ENCODE peak calls at places on chromosomes 16 and 17, in nine cellular contexts. One of them, this sample, is unnamed.

GRCh38 chr17:39700148-39700987 is 504 bp downstream of the ERBB2 start:
- DNase-seq in germinal center: no peak
- DNase-seq in caudate nucleus: no peak
- DNase-seq in Right ventricle myocardium superior: no peak
- DNase-seq in Right ventricle myocardium inferior: no peak
- DNase-seq in amygdala: no peak
- DNase-seq in mucosa of gallbladder: no peak
- DNase-seq in epithelial cell of esophagus: peak; percentile 17
- DNase-seq in AG04450: no peak
- DNase-seq in this sample: no peak

GRCh38 chr16:75614247-75614897 is 8.7 kb downstream of the ADAT1 start:
- DNase-seq in germinal center: no peak
- DNase-seq in caudate nucleus: no peak
- DNase-seq in Right ventricle myocardium superior: no peak
- DNase-seq in Right ventricle myocardium inferior: no peak
- DNase-seq in amygdala: no peak
- DNase-seq in mucosa of gallbladder: no peak
- DNase-seq in epithelial cell of esophagus: peak; percentile 41
- DNase-seq in AG04450: no peak
- DNase-seq in this sample: no peak

GRCh38 chr16:21100447-21100846 is 50.2 kb downstream of the DNAH3 start:
- DNase-seq in germinal center: no peak
- DNase-seq in caudate nucleus: no peak
- DNase-seq in Right ventricle myocardium superior: no peak
- DNase-seq in Right ventricle myocardium inferior: no peak
- DNase-seq in amygdala: no peak
- DNase-seq in mucosa of gallbladder: no peak
- DNase-seq in epithelial cell of esophagus: peak; percentile 57
- DNase-seq in AG04450: peak; percentile 75
- DNase-seq in this sample: peak; percentile 90

GRCh38 chr16:9372934-9373890 is 281.8 kb downstream of the HAPSTR1 start:
- DNase-seq in germinal center: no peak
- DNase-seq in caudate nucleus: no peak
- DNase-seq in Right ventricle myocardium superior: no peak
- DNase-seq in Right ventricle myocardium inferior: no peak
- DNase-seq in amygdala: no peak
- DNase-seq in mucosa of gallbladder: no peak
- DNase-seq in epithelial cell of esophagus: no peak
- DNase-seq in AG04450: no peak
- DNase-seq in this sample: no peak

GRCh38 chr16:67873435-67874146 is 739 bp downstream of the EDC4 start:
- DNase-seq in germinal center: no peak
- DNase-seq in caudate nucleus: no peak
- DNase-seq in Right ventricle myocardium superior: no peak
- DNase-seq in Right ventricle myocardium inferior: no peak
- DNase-seq in amygdala: peak; percentile 33
- DNase-seq in mucosa of gallbladder: no peak
- DNase-seq in epithelial cell of esophagus: no peak
- DNase-seq in AG04450: no peak
- DNase-seq in this sample: peak; percentile 29

GRCh38 chr17:41111151-41111885 is 6.1 kb downstream of the KRTAP4-9 start:
- DNase-seq in germinal center: no peak
- DNase-seq in caudate nucleus: no peak
- DNase-seq in Right ventricle myocardium superior: no peak
- DNase-seq in Right ventricle myocardium inferior: no peak
- DNase-seq in amygdala: no peak
- DNase-seq in mucosa of gallbladder: no peak
- DNase-seq in epithelial cell of esophagus: no peak
- DNase-seq in AG04450: no peak
- DNase-seq in this sample: no peak

GRCh38 chr17:15947331-15947730 is 2.4 kb downstream of the ADORA2B start:
- DNase-seq in germinal center: no peak
- DNase-seq in caudate nucleus: no peak
- DNase-seq in Right ventricle myocardium superior: no peak
- DNase-seq in Right ventricle myocardium inferior: no peak
- DNase-seq in amygdala: no peak
- DNase-seq in mucosa of gallbladder: no peak
- DNase-seq in epithelial cell of esophagus: peak; percentile 94
- DNase-seq in AG04450: no peak
- DNase-seq in this sample: no peak

GRCh38 chr16:11296706-11297491 is 15.8 kb upstream of the PRM1 start:
- DNase-seq in germinal center: peak; percentile 37
- DNase-seq in caudate nucleus: no peak
- DNase-seq in Right ventricle myocardium superior: no peak
- DNase-seq in Right ventricle myocardium inferior: no peak
- DNase-seq in amygdala: no peak
- DNase-seq in mucosa of gallbladder: no peak
- DNase-seq in epithelial cell of esophagus: peak; percentile 55
- DNase-seq in AG04450: no peak
- DNase-seq in this sample: no peak

GRCh38 chr17:2380225-2380922 is 20.5 kb downstream of the MNT start:
- DNase-seq in germinal center: no peak
- DNase-seq in caudate nucleus: no peak
- DNase-seq in Right ventricle myocardium superior: no peak
- DNase-seq in Right ventricle myocardium inferior: no peak
- DNase-seq in amygdala: no peak
- DNase-seq in mucosa of gallbladder: no peak
- DNase-seq in epithelial cell of esophagus: no peak
- DNase-seq in AG04450: no peak
- DNase-seq in this sample: peak; percentile 16

GRCh38 chr16:23274968-23275367 is 27.1 kb upstream of the SCNN1B start:
- DNase-seq in germinal center: no peak
- DNase-seq in caudate nucleus: no peak
- DNase-seq in Right ventricle myocardium superior: no peak
- DNase-seq in Right ventricle myocardium inferior: no peak
- DNase-seq in amygdala: no peak
- DNase-seq in mucosa of gallbladder: no peak
- DNase-seq in epithelial cell of esophagus: peak; percentile 19
- DNase-seq in AG04450: no peak
- DNase-seq in this sample: no peak

GRCh38 chr17:50107790-50108414 is 12.8 kb downstream of the PDK2 start:
- DNase-seq in germinal center: no peak
- DNase-seq in caudate nucleus: no peak
- DNase-seq in Right ventricle myocardium superior: no peak
- DNase-seq in Right ventricle myocardium inferior: peak; percentile 33
- DNase-seq in amygdala: no peak
- DNase-seq in mucosa of gallbladder: no peak
- DNase-seq in epithelial cell of esophagus: peak; percentile 94
- DNase-seq in AG04450: no peak
- DNase-seq in this sample: no peak

This sample was measured in kidney glomerular epithelial cell.